ENCODE peak calls at places on chromosomes 5 and 9, in ten cellular contexts. One of them, this sample, is unnamed.

GRCh38 chr9:79693750-79694149 is 122.0 kb downstream of the TLE4 start:
- DNase-seq in tibial nerve: no peak
- DNase-seq in effector memory CD4-positive, alpha-beta T cell: no peak
- DNase-seq in heart right ventricle: no peak
- DNase-seq in neuronal stem cell: no peak
- DNase-seq in ascending aorta: no peak
- DNase-seq in CD8-positive, alpha-beta T cell: no peak
- DNase-seq in SK-N-MC: no peak
- DNase-seq in IMR-90: no peak
- DNase-seq in SJSA1: no peak
- DNase-seq in this sample: no peak

GRCh38 chr5:77066823-77067442 is 20.2 kb downstream of the ZBED3 start:
- DNase-seq in tibial nerve: no peak
- DNase-seq in effector memory CD4-positive, alpha-beta T cell: no peak
- DNase-seq in SK-N-MC: no peak
- DNase-seq in CD8-positive, alpha-beta T cell: no peak
- DNase-seq in ascending aorta: no peak
- DNase-seq in heart right ventricle: no peak
- DNase-seq in neuronal stem cell: no peak
- DNase-seq in SJSA1: no peak
- DNase-seq in IMR-90: peak; percentile 91
- DNase-seq in this sample: no peak

GRCh38 chr5:133990396-133990795 is 14.4 kb downstream of the VDAC1 start:
- DNase-seq in SK-N-MC: no peak
- DNase-seq in effector memory CD4-positive, alpha-beta T cell: no peak
- DNase-seq in CD8-positive, alpha-beta T cell: no peak
- DNase-seq in SJSA1: no peak
- DNase-seq in IMR-90: no peak
- DNase-seq in ascending aorta: no peak
- DNase-seq in neuronal stem cell: no peak
- DNase-seq in heart right ventricle: no peak
- DNase-seq in tibial nerve: no peak
- DNase-seq in this sample: no peak

GRCh38 chr9:108702681-108703080 is 153.1 kb downstream of the ACTL7B start:
- DNase-seq in neuronal stem cell: no peak
- DNase-seq in SJSA1: no peak
- DNase-seq in IMR-90: no peak
- DNase-seq in SK-N-MC: no peak
- DNase-seq in CD8-positive, alpha-beta T cell: no peak
- DNase-seq in effector memory CD4-positive, alpha-beta T cell: no peak
- DNase-seq in tibial nerve: no peak
- DNase-seq in ascending aorta: no peak
- DNase-seq in heart right ventricle: no peak
- DNase-seq in this sample: no peak

GRCh38 chr5:139138790-139139189 is 59.4 kb downstream of the SIL1 start:
- DNase-seq in IMR-90: peak; percentile 56
- DNase-seq in tibial nerve: no peak
- DNase-seq in neuronal stem cell: no peak
- DNase-seq in ascending aorta: peak; percentile 82
- DNase-seq in SJSA1: peak; percentile 57
- DNase-seq in effector memory CD4-positive, alpha-beta T cell: no peak
- DNase-seq in SK-N-MC: no peak
- DNase-seq in CD8-positive, alpha-beta T cell: no peak
- DNase-seq in heart right ventricle: peak; percentile 28
- DNase-seq in this sample: no peak

GRCh38 chr5:76342474-76342873 is 60.6 kb upstream of the IQGAP2 start:
- DNase-seq in ascending aorta: no peak
- DNase-seq in IMR-90: no peak
- DNase-seq in CD8-positive, alpha-beta T cell: no peak
- DNase-seq in neuronal stem cell: no peak
- DNase-seq in SK-N-MC: no peak
- DNase-seq in SJSA1: no peak
- DNase-seq in heart right ventricle: no peak
- DNase-seq in effector memory CD4-positive, alpha-beta T cell: no peak
- DNase-seq in tibial nerve: no peak
- DNase-seq in this sample: no peak

GRCh38 chr5:112146323-112146848 is 272.7 kb downstream of the EPB41L4A start:
- DNase-seq in effector memory CD4-positive, alpha-beta T cell: no peak
- DNase-seq in CD8-positive, alpha-beta T cell: no peak
- DNase-seq in ascending aorta: peak; percentile 77
- DNase-seq in SK-N-MC: no peak
- DNase-seq in tibial nerve: no peak
- DNase-seq in neuronal stem cell: no peak
- DNase-seq in SJSA1: no peak
- DNase-seq in IMR-90: peak; percentile 93
- DNase-seq in heart right ventricle: peak; percentile 41
- DNase-seq in this sample: no peak

GRCh38 chr5:133977161-133977787 is 8.8 kb upstream of the C5orf15 start:
- DNase-seq in ascending aorta: no peak
- DNase-seq in SJSA1: peak; percentile 44
- DNase-seq in tibial nerve: no peak
- DNase-seq in neuronal stem cell: no peak
- DNase-seq in effector memory CD4-positive, alpha-beta T cell: no peak
- DNase-seq in heart right ventricle: no peak
- DNase-seq in SK-N-MC: no peak
- DNase-seq in CD8-positive, alpha-beta T cell: no peak
- DNase-seq in IMR-90: peak; percentile 39
- DNase-seq in this sample: no peak

GRCh38 chr5:35127006-35127405 is 79.3 kb upstream of the AGXT2 start:
- DNase-seq in CD8-positive, alpha-beta T cell: no peak
- DNase-seq in SK-N-MC: no peak
- DNase-seq in neuronal stem cell: no peak
- DNase-seq in IMR-90: no peak
- DNase-seq in heart right ventricle: no peak
- DNase-seq in SJSA1: no peak
- DNase-seq in ascending aorta: no peak
- DNase-seq in tibial nerve: no peak
- DNase-seq in effector memory CD4-positive, alpha-beta T cell: no peak
- DNase-seq in this sample: no peak

GRCh38 chr5:35131723-35132122 is 84.0 kb upstream of the AGXT2 start:
- DNase-seq in tibial nerve: no peak
- DNase-seq in IMR-90: peak; percentile 55
- DNase-seq in SK-N-MC: no peak
- DNase-seq in CD8-positive, alpha-beta T cell: no peak
- DNase-seq in neuronal stem cell: no peak
- DNase-seq in heart right ventricle: no peak
- DNase-seq in effector memory CD4-positive, alpha-beta T cell: no peak
- DNase-seq in SJSA1: no peak
- DNase-seq in ascending aorta: no peak
- DNase-seq in this sample: no peak

GRCh38 chr5:35133186-35133585 is 85.4 kb upstream of the AGXT2 start:
- DNase-seq in tibial nerve: no peak
- DNase-seq in effector memory CD4-positive, alpha-beta T cell: no peak
- DNase-seq in SJSA1: no peak
- DNase-seq in IMR-90: peak; percentile 21
- DNase-seq in neuronal stem cell: no peak
- DNase-seq in SK-N-MC: no peak
- DNase-seq in CD8-positive, alpha-beta T cell: no peak
- DNase-seq in ascending aorta: no peak
- DNase-seq in heart right ventricle: no peak
- DNase-seq in this sample: no peak

GRCh38 chr5:35129276-35129675 is 81.5 kb upstream of the AGXT2 start:
- DNase-seq in CD8-positive, alpha-beta T cell: no peak
- DNase-seq in heart right ventricle: no peak
- DNase-seq in IMR-90: peak; percentile 96
- DNase-seq in effector memory CD4-positive, alpha-beta T cell: no peak
- DNase-seq in ascending aorta: no peak
- DNase-seq in tibial nerve: no peak
- DNase-seq in SK-N-MC: no peak
- DNase-seq in neuronal stem cell: no peak
- DNase-seq in SJSA1: no peak
- DNase-seq in this sample: no peak

GRCh38 chr5:35129921-35130485 is 82.3 kb upstream of the AGXT2 start:
- DNase-seq in SK-N-MC: no peak
- DNase-seq in heart right ventricle: no peak
- DNase-seq in tibial nerve: no peak
- DNase-seq in CD8-positive, alpha-beta T cell: no peak
- DNase-seq in IMR-90: peak; percentile 65
- DNase-seq in neuronal stem cell: no peak
- DNase-seq in SJSA1: no peak
- DNase-seq in effector memory CD4-positive, alpha-beta T cell: peak; percentile 35
- DNase-seq in ascending aorta: no peak
- DNase-seq in this sample: no peak
- H3K4me3 ChIP-seq in SK-N-MC: no peak overlapping the region
- H3K4me3 ChIP-seq in heart right ventricle: no peak overlapping the region
- H3K4me3 ChIP-seq in tibial nerve: no peak overlapping the region
- H3K4me3 ChIP-seq in CD8-positive, alpha-beta T cell: no peak overlapping the region
- H3K4me3 ChIP-seq in IMR-90: no peak overlapping the region
- H3K4me3 ChIP-seq in neuronal stem cell: no peak overlapping the region
- H3K4me3 ChIP-seq in SJSA1: no peak overlapping the region
- H3K4me3 ChIP-seq in effector memory CD4-positive, alpha-beta T cell: no peak overlapping the region
- H3K4me3 ChIP-seq in ascending aorta: no peak overlapping the region
- H3K4me3 ChIP-seq in this sample: no peak overlapping the region

GRCh38 chr9:8255852-8256251 is 456.3 kb upstream of the DMAC1 start:
- DNase-seq in CD8-positive, alpha-beta T cell: no peak
- DNase-seq in IMR-90: no peak
- DNase-seq in tibial nerve: no peak
- DNase-seq in SK-N-MC: no peak
- DNase-seq in SJSA1: no peak
- DNase-seq in ascending aorta: no peak
- DNase-seq in heart right ventricle: no peak
- DNase-seq in effector memory CD4-positive, alpha-beta T cell: no peak
- DNase-seq in neuronal stem cell: no peak
- DNase-seq in this sample: no peak

GRCh38 chr9:8262625-8263622 is 463.3 kb upstream of the DMAC1 start:
- DNase-seq in IMR-90: no peak
- DNase-seq in SJSA1: no peak
- DNase-seq in heart right ventricle: peak; percentile 39
- DNase-seq in neuronal stem cell: no peak
- DNase-seq in SK-N-MC: no peak
- DNase-seq in tibial nerve: no peak
- DNase-seq in CD8-positive, alpha-beta T cell: no peak
- DNase-seq in ascending aorta: no peak
- DNase-seq in effector memory CD4-positive, alpha-beta T cell: no peak
- DNase-seq in this sample: no peak

GRCh38 chr9:8261737-8262136 is 462.2 kb upstream of the DMAC1 start:
- DNase-seq in ascending aorta: no peak
- DNase-seq in heart right ventricle: no peak
- DNase-seq in SJSA1: no peak
- DNase-seq in SK-N-MC: no peak
- DNase-seq in neuronal stem cell: no peak
- DNase-seq in CD8-positive, alpha-beta T cell: no peak
- DNase-seq in tibial nerve: no peak
- DNase-seq in effector memory CD4-positive, alpha-beta T cell: no peak
- DNase-seq in IMR-90: no peak
- DNase-seq in this sample: no peak

GRCh38 chr9:8256880-8257279 is 457.3 kb upstream of the DMAC1 start:
- DNase-seq in heart right ventricle: no peak
- DNase-seq in ascending aorta: no peak
- DNase-seq in neuronal stem cell: no peak
- DNase-seq in SJSA1: no peak
- DNase-seq in CD8-positive, alpha-beta T cell: no peak
- DNase-seq in effector memory CD4-positive, alpha-beta T cell: no peak
- DNase-seq in SK-N-MC: no peak
- DNase-seq in IMR-90: no peak
- DNase-seq in tibial nerve: no peak
- DNase-seq in this sample: no peak

DNA sequence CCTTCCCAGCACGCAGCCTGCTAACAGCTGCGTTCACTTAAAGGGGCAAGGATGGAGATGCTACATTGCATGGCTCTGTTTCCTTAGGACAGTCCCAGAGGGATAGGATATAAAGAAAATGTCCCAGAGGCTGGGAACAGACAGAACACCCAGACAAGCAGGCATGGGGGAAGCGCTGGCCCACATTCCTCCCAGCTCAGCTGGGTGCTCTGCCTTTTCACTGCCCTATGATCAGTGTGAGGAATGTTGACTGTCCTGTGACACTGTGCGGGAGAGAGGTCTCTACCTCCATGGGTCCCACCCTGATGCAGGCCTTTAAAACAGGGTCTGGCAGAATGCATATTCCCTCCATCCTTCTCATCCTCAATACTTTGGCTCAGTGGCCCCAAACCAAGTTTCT is 459.4 kb upstream of the DMAC1 start:
- DNase-seq in neuronal stem cell: no peak
- DNase-seq in tibial nerve: no peak
- DNase-seq in SK-N-MC: no peak
- DNase-seq in SJSA1: no peak
- DNase-seq in ascending aorta: no peak
- DNase-seq in CD8-positive, alpha-beta T cell: no peak
- DNase-seq in effector memory CD4-positive, alpha-beta T cell: no peak
- DNase-seq in IMR-90: no peak
- DNase-seq in heart right ventricle: no peak
- DNase-seq in this sample: no peak
- H3K9me3 ChIP-seq in neuronal stem cell: no peaks in the 10 kb centered on the region
- H3K9me3 ChIP-seq in tibial nerve: no peaks in the 10 kb centered on the region
- H3K9me3 ChIP-seq in SK-N-MC: no peaks in the 10 kb centered on the region
- H3K9me3 ChIP-seq in SJSA1: no peaks in the 10 kb centered on the region
- H3K9me3 ChIP-seq in ascending aorta: no peaks in the 10 kb centered on the region
- H3K9me3 ChIP-seq in CD8-positive, alpha-beta T cell: no peaks in the 10 kb centered on the region
- H3K9me3 ChIP-seq in effector memory CD4-positive, alpha-beta T cell: no peaks in the 10 kb centered on the region
- H3K9me3 ChIP-seq in IMR-90: peaks cover 8% of the 10 kb centered on the region
- H3K9me3 ChIP-seq in heart right ventricle: no peaks in the 10 kb centered on the region
- H3K9me3 ChIP-seq in this sample: no peaks in the 10 kb centered on the region

GRCh38 chr9:95000821-95001220 is 274.3 kb downstream of the AOPEP start:
- DNase-seq in IMR-90: no peak
- DNase-seq in heart right ventricle: no peak
- DNase-seq in SJSA1: no peak
- DNase-seq in CD8-positive, alpha-beta T cell: no peak
- DNase-seq in neuronal stem cell: no peak
- DNase-seq in effector memory CD4-positive, alpha-beta T cell: no peak
- DNase-seq in SK-N-MC: no peak
- DNase-seq in ascending aorta: no peak
- DNase-seq in tibial nerve: no peak
- DNase-seq in this sample: no peak
- H3K4me3 ChIP-seq in IMR-90: no peak overlapping the region
- H3K4me3 ChIP-seq in heart right ventricle: no peak overlapping the region
- H3K4me3 ChIP-seq in SJSA1: no peak overlapping the region
- H3K4me3 ChIP-seq in CD8-positive, alpha-beta T cell: no peak overlapping the region
- H3K4me3 ChIP-seq in neuronal stem cell: no peak overlapping the region
- H3K4me3 ChIP-seq in effector memory CD4-positive, alpha-beta T cell: no peak overlapping the region
- H3K4me3 ChIP-seq in SK-N-MC: no peak overlapping the region
- H3K4me3 ChIP-seq in ascending aorta: peak overlapping the region; percentile 33
- H3K4me3 ChIP-seq in tibial nerve: peak overlapping the region; percentile 3
- H3K4me3 ChIP-seq in this sample: peak overlapping the region; percentile 33

GRCh38 chr9:118283488-118283887 is 579.3 kb downstream of the TLR4 start:
- DNase-seq in CD8-positive, alpha-beta T cell: no peak
- DNase-seq in heart right ventricle: no peak
- DNase-seq in ascending aorta: no peak
- DNase-seq in tibial nerve: no peak
- DNase-seq in SK-N-MC: no peak
- DNase-seq in effector memory CD4-positive, alpha-beta T cell: no peak
- DNase-seq in neuronal stem cell: no peak
- DNase-seq in IMR-90: no peak
- DNase-seq in SJSA1: no peak
- DNase-seq in this sample: no peak

GRCh38 chr9:118276784-118277183 is 572.6 kb downstream of the TLR4 start:
- DNase-seq in heart right ventricle: no peak
- DNase-seq in SJSA1: no peak
- DNase-seq in SK-N-MC: no peak
- DNase-seq in CD8-positive, alpha-beta T cell: no peak
- DNase-seq in neuronal stem cell: no peak
- DNase-seq in effector memory CD4-positive, alpha-beta T cell: no peak
- DNase-seq in tibial nerve: no peak
- DNase-seq in ascending aorta: no peak
- DNase-seq in IMR-90: no peak
- DNase-seq in this sample: no peak

DNA sequence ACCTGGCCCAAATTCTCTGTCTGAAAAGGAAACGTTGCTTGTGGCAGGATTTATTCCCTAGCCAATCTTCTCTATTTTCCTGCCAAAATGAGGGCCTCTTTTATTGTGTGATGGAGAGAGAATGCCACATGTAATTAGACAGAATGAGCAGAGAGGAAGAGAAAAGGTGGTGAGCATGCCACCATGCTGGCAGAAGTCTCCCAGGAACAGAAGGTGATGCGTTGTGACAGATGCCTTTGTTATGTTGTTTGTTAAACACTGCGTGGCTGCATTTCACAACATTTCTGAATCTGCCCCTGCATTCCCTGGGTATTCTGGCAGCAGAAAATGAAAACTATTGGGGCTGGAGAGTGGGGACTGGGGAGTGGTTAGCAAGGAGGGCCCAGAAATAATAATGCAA is 577.6 kb downstream of the TLR4 start:
- DNase-seq in CD8-positive, alpha-beta T cell: no peak
- DNase-seq in SK-N-MC: no peak
- DNase-seq in effector memory CD4-positive, alpha-beta T cell: no peak
- DNase-seq in ascending aorta: no peak
- DNase-seq in IMR-90: no peak
- DNase-seq in tibial nerve: no peak
- DNase-seq in heart right ventricle: no peak
- DNase-seq in neuronal stem cell: no peak
- DNase-seq in SJSA1: no peak
- DNase-seq in this sample: no peak
- H3K9me3 ChIP-seq in CD8-positive, alpha-beta T cell: no peaks in the 10 kb centered on the region
- H3K9me3 ChIP-seq in SK-N-MC: no peaks in the 10 kb centered on the region
- H3K9me3 ChIP-seq in effector memory CD4-positive, alpha-beta T cell: no peaks in the 10 kb centered on the region
- H3K9me3 ChIP-seq in ascending aorta: no peaks in the 10 kb centered on the region
- H3K9me3 ChIP-seq in IMR-90: peaks cover 6% of the 10 kb centered on the region
- H3K9me3 ChIP-seq in tibial nerve: no peaks in the 10 kb centered on the region
- H3K9me3 ChIP-seq in heart right ventricle: no peaks in the 10 kb centered on the region
- H3K9me3 ChIP-seq in neuronal stem cell: no peaks in the 10 kb centered on the region
- H3K9me3 ChIP-seq in SJSA1: no peaks in the 10 kb centered on the region
- H3K9me3 ChIP-seq in this sample: no peaks in the 10 kb centered on the region

This sample was measured in esophagus squamous epithelium.